ENCODE peak calls at places on chromosomes 7 and 10, in six cellular contexts. One of them, this sample, is unnamed.

GRCh38 chr7:117645456-117646181 is 165.8 kb downstream of the CFTR start:
- DNase-seq in cardiac muscle cell: no peak
- DNase-seq in psoas muscle: no peak
- DNase-seq in stomach: no peak
- DNase-seq in left ventricle myocardium inferior: no peak
- DNase-seq in sigmoid colon: no peak
- DNase-seq in this sample: no peak

GRCh38 chr7:112125250-112125649 is 80.9 kb downstream of the DOCK4 start:
- DNase-seq in cardiac muscle cell: no peak
- DNase-seq in psoas muscle: no peak
- DNase-seq in stomach: no peak
- DNase-seq in left ventricle myocardium inferior: no peak
- DNase-seq in sigmoid colon: no peak
- DNase-seq in this sample: no peak

GRCh38 chr10:3672220-3672619 is 112.8 kb downstream of the KLF6 start:
- DNase-seq in cardiac muscle cell: no peak
- DNase-seq in psoas muscle: no peak
- DNase-seq in stomach: no peak
- DNase-seq in left ventricle myocardium inferior: no peak
- DNase-seq in sigmoid colon: no peak
- DNase-seq in this sample: no peak

GRCh38 chr7:12584940-12585339 is 14.4 kb downstream of the SCIN start:
- DNase-seq in cardiac muscle cell: no peak
- DNase-seq in psoas muscle: no peak
- DNase-seq in stomach: no peak
- DNase-seq in left ventricle myocardium inferior: no peak
- DNase-seq in sigmoid colon: no peak
- DNase-seq in this sample: no peak

GRCh38 chr10:80289451-80290287 is at the start of gene MAT1A:
- DNase-seq in cardiac muscle cell: peak; percentile 55
- DNase-seq in psoas muscle: no peak
- DNase-seq in stomach: no peak
- DNase-seq in left ventricle myocardium inferior: no peak
- DNase-seq in sigmoid colon: no peak
- DNase-seq in this sample: peak; percentile 50

GRCh38 chr10:77837925-77838595 is 88.5 kb downstream of the DLG5 start:
- DNase-seq in cardiac muscle cell: peak; percentile 44
- DNase-seq in psoas muscle: no peak
- DNase-seq in stomach: no peak
- DNase-seq in left ventricle myocardium inferior: no peak
- DNase-seq in sigmoid colon: no peak
- DNase-seq in this sample: no peak

GRCh38 chr7:12322287-12322902 is 81.3 kb downstream of the VWDE start:
- DNase-seq in cardiac muscle cell: no peak
- DNase-seq in psoas muscle: no peak
- DNase-seq in stomach: no peak
- DNase-seq in left ventricle myocardium inferior: no peak
- DNase-seq in sigmoid colon: no peak
- DNase-seq in this sample: no peak

GRCh38 chr10:24722131-24722675 is 1.5 kb downstream of the ARHGAP21 start:
- DNase-seq in cardiac muscle cell: no peak
- DNase-seq in psoas muscle: no peak
- DNase-seq in stomach: no peak
- DNase-seq in left ventricle myocardium inferior: no peak
- DNase-seq in sigmoid colon: no peak
- DNase-seq in this sample: no peak

GRCh38 chr10:24208661-24209420 is at the start of gene KIAA1217:
- DNase-seq in cardiac muscle cell: peak; percentile 71
- DNase-seq in psoas muscle: peak; percentile 65
- DNase-seq in stomach: peak; percentile 39
- DNase-seq in left ventricle myocardium inferior: peak; percentile 65
- DNase-seq in sigmoid colon: peak; percentile 69
- DNase-seq in this sample: peak; percentile 62

GRCh38 chr7:98921608-98922372 is 43.5 kb downstream of the TRRAP start:
- DNase-seq in cardiac muscle cell: no peak
- DNase-seq in psoas muscle: no peak
- DNase-seq in stomach: no peak
- DNase-seq in left ventricle myocardium inferior: no peak
- DNase-seq in sigmoid colon: no peak
- DNase-seq in this sample: no peak
- TF ChIP-seq CTCF in cardiac muscle cell: no peak
- TF ChIP-seq CTCF in psoas muscle: no peak
- TF ChIP-seq CTCF in stomach: no peak
- TF ChIP-seq CTCF in left ventricle myocardium inferior: no peak
- TF ChIP-seq CTCF in sigmoid colon: no peak
- TF ChIP-seq CTCF in this sample: no peak

DNA sequence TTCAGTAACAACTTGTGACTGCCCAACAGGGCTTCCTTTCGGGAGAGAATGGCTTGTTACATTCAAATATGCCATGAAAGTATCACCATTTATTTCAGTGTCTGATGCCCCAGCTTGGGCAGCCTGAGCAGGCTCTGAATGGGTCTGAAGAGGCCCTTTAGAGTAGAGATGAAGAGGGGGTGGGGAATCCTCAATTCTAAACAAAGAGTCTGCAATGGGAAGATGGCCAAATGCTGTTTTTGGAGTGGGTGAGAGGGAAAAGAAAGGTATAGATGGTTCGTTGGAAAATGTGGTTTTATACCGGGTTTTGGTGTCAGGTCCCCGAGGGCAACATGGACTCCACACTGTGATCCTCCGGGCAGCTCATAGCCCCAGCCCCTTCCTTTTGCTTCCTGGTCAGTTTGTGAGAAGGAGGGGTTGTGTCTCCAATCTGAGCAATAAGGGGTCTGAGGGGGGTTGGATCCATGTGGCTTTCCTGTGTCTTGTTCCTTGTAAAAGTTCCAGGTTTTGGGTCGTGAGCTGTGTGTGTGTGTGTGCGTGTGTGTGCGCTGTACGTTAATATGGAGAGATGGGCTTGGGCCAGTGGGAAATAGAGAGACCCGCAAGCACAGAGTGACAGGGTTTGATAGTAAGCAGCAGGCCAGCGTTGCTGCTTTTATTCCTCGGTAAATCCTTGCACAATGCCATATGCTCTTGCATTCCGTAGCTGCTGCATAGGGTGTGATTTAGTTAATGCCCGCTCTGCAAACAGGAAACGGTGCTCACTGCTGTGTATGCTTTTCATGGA is 108.3 kb downstream of the TCF7L2 start:
- DNase-seq in cardiac muscle cell: peak; percentile 75
- DNase-seq in psoas muscle: no peak
- DNase-seq in stomach: no peak
- DNase-seq in left ventricle myocardium inferior: no peak
- DNase-seq in sigmoid colon: peak; percentile 64
- DNase-seq in this sample: no peak
- H3K4me1 ChIP-seq in cardiac muscle cell: peaks cover 74% of the 10 kb centered on the region
- H3K4me1 ChIP-seq in psoas muscle: peaks cover 22% of the 10 kb centered on the region
- H3K4me1 ChIP-seq in stomach: peaks cover 62% of the 10 kb centered on the region
- H3K4me1 ChIP-seq in left ventricle myocardium inferior: peaks cover 79% of the 10 kb centered on the region
- H3K4me1 ChIP-seq in sigmoid colon: peaks cover 85% of the 10 kb centered on the region
- H3K4me1 ChIP-seq in this sample: peaks cover 6% of the 10 kb centered on the region

GRCh38 chr10:102967123-102967522 is 49.0 kb downstream of the CNNM2 start:
- DNase-seq in cardiac muscle cell: no peak
- DNase-seq in psoas muscle: no peak
- DNase-seq in stomach: no peak
- DNase-seq in left ventricle myocardium inferior: no peak
- DNase-seq in sigmoid colon: no peak
- DNase-seq in this sample: no peak

GRCh38 chr10:102963237-102963886 is 45.3 kb downstream of the CNNM2 start:
- DNase-seq in cardiac muscle cell: no peak
- DNase-seq in psoas muscle: no peak
- DNase-seq in stomach: no peak
- DNase-seq in left ventricle myocardium inferior: no peak
- DNase-seq in sigmoid colon: no peak
- DNase-seq in this sample: no peak

GRCh38 chr10:102962259-102962658 is 44.2 kb downstream of the CNNM2 start:
- DNase-seq in cardiac muscle cell: no peak
- DNase-seq in psoas muscle: no peak
- DNase-seq in stomach: no peak
- DNase-seq in left ventricle myocardium inferior: no peak
- DNase-seq in sigmoid colon: no peak
- DNase-seq in this sample: no peak

GRCh38 chr10:102964713-102965112 is 46.6 kb downstream of the CNNM2 start:
- DNase-seq in cardiac muscle cell: no peak
- DNase-seq in psoas muscle: no peak
- DNase-seq in stomach: no peak
- DNase-seq in left ventricle myocardium inferior: no peak
- DNase-seq in sigmoid colon: no peak
- DNase-seq in this sample: no peak

DNA sequence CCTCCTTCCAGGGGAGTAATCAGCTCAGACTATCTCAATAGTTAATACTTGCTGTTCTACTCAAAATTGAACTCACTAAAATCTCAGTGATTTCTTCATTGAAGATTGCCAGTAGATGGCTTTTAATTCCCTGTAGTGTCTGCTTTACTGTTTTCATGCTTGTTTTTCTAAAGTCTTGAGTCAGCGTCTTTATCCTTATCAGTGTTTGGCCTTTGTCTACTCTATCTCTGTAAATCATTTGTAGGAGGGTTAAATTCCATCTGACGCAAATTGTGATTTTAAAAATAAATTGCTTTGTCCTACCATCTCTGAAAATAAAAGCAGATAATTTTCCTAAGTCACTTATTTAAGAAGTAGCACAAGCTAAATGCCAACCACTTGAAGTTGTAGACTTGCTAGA is 47.4 kb downstream of the CNNM2 start:
- DNase-seq in cardiac muscle cell: no peak
- DNase-seq in psoas muscle: no peak
- DNase-seq in stomach: no peak
- DNase-seq in left ventricle myocardium inferior: no peak
- DNase-seq in sigmoid colon: no peak
- DNase-seq in this sample: no peak
- TF ChIP-seq CTCF in cardiac muscle cell: no peak
- TF ChIP-seq CTCF in psoas muscle: no peak
- TF ChIP-seq CTCF in stomach: no peak
- TF ChIP-seq CTCF in left ventricle myocardium inferior: no peak
- TF ChIP-seq CTCF in sigmoid colon: no peak
- TF ChIP-seq CTCF in this sample: no peak

GRCh38 chr10:96570512-96570911 is 16.3 kb downstream of the TM9SF3 start:
- DNase-seq in cardiac muscle cell: no peak
- DNase-seq in psoas muscle: no peak
- DNase-seq in stomach: no peak
- DNase-seq in left ventricle myocardium inferior: no peak
- DNase-seq in sigmoid colon: no peak
- DNase-seq in this sample: no peak

GRCh38 chr10:96565774-96566173 is 21.0 kb downstream of the TM9SF3 start:
- DNase-seq in cardiac muscle cell: no peak
- DNase-seq in psoas muscle: no peak
- DNase-seq in stomach: no peak
- DNase-seq in left ventricle myocardium inferior: no peak
- DNase-seq in sigmoid colon: no peak
- DNase-seq in this sample: no peak

GRCh38 chr10:96570983-96571964 is 15.5 kb downstream of the TM9SF3 start:
- DNase-seq in cardiac muscle cell: no peak
- DNase-seq in psoas muscle: no peak
- DNase-seq in stomach: no peak
- DNase-seq in left ventricle myocardium inferior: no peak
- DNase-seq in sigmoid colon: no peak
- DNase-seq in this sample: no peak

GRCh38 chr10:96573036-96573435 is 13.8 kb downstream of the TM9SF3 start:
- DNase-seq in cardiac muscle cell: no peak
- DNase-seq in psoas muscle: no peak
- DNase-seq in stomach: no peak
- DNase-seq in left ventricle myocardium inferior: no peak
- DNase-seq in sigmoid colon: no peak
- DNase-seq in this sample: no peak

DNA sequence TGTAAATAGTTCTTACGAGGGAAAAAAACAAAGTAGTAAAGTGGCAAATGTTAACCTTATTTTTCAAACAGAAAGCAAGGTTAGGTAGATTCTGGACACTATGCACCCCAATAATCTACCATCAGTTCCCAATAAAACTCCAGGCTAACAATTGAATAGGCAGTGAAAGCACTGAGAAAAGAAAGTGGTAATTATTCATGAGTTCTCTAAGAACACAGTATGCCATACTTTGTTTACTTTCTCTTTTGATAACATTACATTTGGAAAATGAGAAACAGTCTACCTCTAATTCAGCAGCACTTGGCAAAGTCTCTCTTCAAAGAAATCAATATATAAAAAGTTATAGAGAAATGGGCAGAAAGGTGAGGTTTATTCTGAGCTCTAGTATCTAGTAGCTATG is 18.4 kb downstream of the TM9SF3 start:
- DNase-seq in cardiac muscle cell: no peak
- DNase-seq in psoas muscle: no peak
- DNase-seq in stomach: no peak
- DNase-seq in left ventricle myocardium inferior: no peak
- DNase-seq in sigmoid colon: no peak
- DNase-seq in this sample: no peak
- H3K4me1 ChIP-seq in cardiac muscle cell: peaks cover 7% of the 10 kb centered on the region
- H3K4me1 ChIP-seq in psoas muscle: peaks cover 26% of the 10 kb centered on the region
- H3K4me1 ChIP-seq in stomach: peaks cover 16% of the 10 kb centered on the region
- H3K4me1 ChIP-seq in left ventricle myocardium inferior: peaks cover 69% of the 10 kb centered on the region
- H3K4me1 ChIP-seq in sigmoid colon: peaks cover 17% of the 10 kb centered on the region
- H3K4me1 ChIP-seq in this sample: peaks cover 10% of the 10 kb centered on the region

GRCh38 chr10:115711306-115711705 is 561.7 kb downstream of the GFRA1 start:
- DNase-seq in cardiac muscle cell: no peak
- DNase-seq in psoas muscle: no peak
- DNase-seq in stomach: no peak
- DNase-seq in left ventricle myocardium inferior: no peak
- DNase-seq in sigmoid colon: no peak
- DNase-seq in this sample: no peak

GRCh38 chr10:115710136-115710535 is 562.9 kb downstream of the GFRA1 start:
- DNase-seq in cardiac muscle cell: no peak
- DNase-seq in psoas muscle: no peak
- DNase-seq in stomach: no peak
- DNase-seq in left ventricle myocardium inferior: no peak
- DNase-seq in sigmoid colon: no peak
- DNase-seq in this sample: no peak

DNA sequence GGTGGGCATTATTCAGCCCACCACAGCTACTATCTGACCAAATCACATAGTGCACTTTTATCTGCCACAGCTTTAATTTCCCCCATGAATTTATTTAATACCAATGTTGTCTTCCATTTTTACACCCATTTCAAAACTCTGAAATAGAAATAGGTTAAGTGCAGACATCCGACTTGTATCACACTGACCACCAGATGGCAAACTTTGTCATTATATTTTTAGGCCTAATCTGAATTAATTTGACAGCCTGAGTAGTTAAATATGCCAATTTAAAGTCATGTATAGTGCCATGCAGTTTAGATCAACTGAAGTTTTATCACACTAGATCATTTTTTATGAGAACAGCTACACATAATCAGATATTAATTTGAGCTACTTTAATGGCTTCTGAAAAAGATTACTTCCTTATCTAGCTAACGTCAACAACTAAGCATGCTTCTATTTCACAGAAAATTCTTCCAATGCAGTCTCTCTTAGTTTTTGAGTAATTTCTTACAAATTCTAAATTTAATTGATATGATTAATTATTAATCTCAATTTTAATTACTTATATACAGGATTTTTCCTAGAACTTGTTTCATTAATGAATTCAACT is 566.4 kb downstream of the GFRA1 start:
- DNase-seq in cardiac muscle cell: peak; percentile 12
- DNase-seq in psoas muscle: no peak
- DNase-seq in stomach: no peak
- DNase-seq in left ventricle myocardium inferior: no peak
- DNase-seq in sigmoid colon: no peak
- DNase-seq in this sample: no peak
- TF ChIP-seq CTCF in cardiac muscle cell: peak; percentile 50
- TF ChIP-seq CTCF in psoas muscle: peak; percentile 30
- TF ChIP-seq CTCF in stomach: no peak
- TF ChIP-seq CTCF in left ventricle myocardium inferior: peak; percentile 52
- TF ChIP-seq CTCF in sigmoid colon: no peak
- TF ChIP-seq CTCF in this sample: no peak

GRCh38 chr7:151744051-151744580 is 132.8 kb downstream of the PRKAG2 start:
- DNase-seq in cardiac muscle cell: no peak
- DNase-seq in psoas muscle: no peak
- DNase-seq in stomach: no peak
- DNase-seq in left ventricle myocardium inferior: no peak
- DNase-seq in sigmoid colon: no peak
- DNase-seq in this sample: no peak
- H3K4me1 ChIP-seq in cardiac muscle cell: peaks cover 11% of the 10 kb centered on the region
- H3K4me1 ChIP-seq in psoas muscle: peaks cover 38% of the 10 kb centered on the region
- H3K4me1 ChIP-seq in stomach: peaks cover 25% of the 10 kb centered on the region
- H3K4me1 ChIP-seq in left ventricle myocardium inferior: peaks cover 44% of the 10 kb centered on the region
- H3K4me1 ChIP-seq in sigmoid colon: peaks cover 4% of the 10 kb centered on the region
- H3K4me1 ChIP-seq in this sample: no peaks in the 10 kb centered on the region